ENCODE peak calls at places on chromosome 10, in seven cellular contexts. One of them, this sample, is unnamed.

GRCh38 chr10:123141791-123142700 is 5.9 kb upstream of the HMX2 start:
- DNase-seq in renal cortical epithelial cell: no peak
- DNase-seq in fibroblast of the aortic adventitia: no peak
- DNase-seq in heart right ventricle: no peak
- DNase-seq in HFFc6: no peak
- DNase-seq in NCI-H510A: no peak
- DNase-seq in NCI-H1417 treated with DMSO at 0.1 percent for 48 hours: no peak
- DNase-seq in this sample: no peak

GRCh38 chr10:125355657-125356056 is 195.3 kb upstream of the CTBP2 start:
- DNase-seq in renal cortical epithelial cell: no peak
- DNase-seq in fibroblast of the aortic adventitia: no peak
- DNase-seq in heart right ventricle: no peak
- DNase-seq in HFFc6: no peak
- DNase-seq in NCI-H510A: no peak
- DNase-seq in NCI-H1417 treated with DMSO at 0.1 percent for 48 hours: no peak
- DNase-seq in this sample: no peak

GRCh38 chr10:31769564-31769963 is 159.1 kb downstream of the ARHGAP12 start:
- DNase-seq in renal cortical epithelial cell: peak; percentile 21
- DNase-seq in fibroblast of the aortic adventitia: peak; percentile 77
- DNase-seq in heart right ventricle: no peak
- DNase-seq in HFFc6: peak; percentile 83
- DNase-seq in NCI-H510A: no peak
- DNase-seq in NCI-H1417 treated with DMSO at 0.1 percent for 48 hours: no peak
- DNase-seq in this sample: no peak

GRCh38 chr10:19572056-19572455 is 244.2 kb upstream of the PLXDC2 start:
- DNase-seq in renal cortical epithelial cell: no peak
- DNase-seq in fibroblast of the aortic adventitia: no peak
- DNase-seq in heart right ventricle: no peak
- DNase-seq in HFFc6: no peak
- DNase-seq in NCI-H510A: no peak
- DNase-seq in NCI-H1417 treated with DMSO at 0.1 percent for 48 hours: no peak
- DNase-seq in this sample: no peak

GRCh38 chr10:104096692-104097091 is 11.0 kb upstream of the COL17A1 start:
- DNase-seq in renal cortical epithelial cell: peak; percentile 92
- DNase-seq in fibroblast of the aortic adventitia: no peak
- DNase-seq in heart right ventricle: no peak
- DNase-seq in HFFc6: no peak
- DNase-seq in NCI-H510A: no peak
- DNase-seq in NCI-H1417 treated with DMSO at 0.1 percent for 48 hours: no peak
- DNase-seq in this sample: no peak

GRCh38 chr10:78894841-78895195 is 173.9 kb upstream of the ZMIZ1 start:
- DNase-seq in renal cortical epithelial cell: no peak
- DNase-seq in fibroblast of the aortic adventitia: no peak
- DNase-seq in heart right ventricle: no peak
- DNase-seq in HFFc6: no peak
- DNase-seq in NCI-H510A: peak; percentile 21
- DNase-seq in NCI-H1417 treated with DMSO at 0.1 percent for 48 hours: no peak
- DNase-seq in this sample: peak; percentile 70

GRCh38 chr10:47253651-47254375 is 46.2 kb upstream of the GDF10 start:
- DNase-seq in renal cortical epithelial cell: no peak
- DNase-seq in fibroblast of the aortic adventitia: peak; percentile 33
- DNase-seq in heart right ventricle: peak; percentile 69
- DNase-seq in HFFc6: no peak
- DNase-seq in NCI-H510A: no peak
- DNase-seq in NCI-H1417 treated with DMSO at 0.1 percent for 48 hours: no peak
- DNase-seq in this sample: peak; percentile 46

GRCh38 chr10:126638542-126638941 is 32.0 kb downstream of the C10orf90 start:
- DNase-seq in renal cortical epithelial cell: no peak
- DNase-seq in fibroblast of the aortic adventitia: no peak
- DNase-seq in heart right ventricle: no peak
- DNase-seq in HFFc6: no peak
- DNase-seq in NCI-H510A: no peak
- DNase-seq in NCI-H1417 treated with DMSO at 0.1 percent for 48 hours: no peak
- DNase-seq in this sample: no peak

GRCh38 chr10:77836299-77836820 is 90.2 kb downstream of the DLG5 start:
- DNase-seq in renal cortical epithelial cell: no peak
- DNase-seq in fibroblast of the aortic adventitia: no peak
- DNase-seq in heart right ventricle: peak; percentile 53
- DNase-seq in HFFc6: peak; percentile 67
- DNase-seq in NCI-H510A: peak; percentile 69
- DNase-seq in NCI-H1417 treated with DMSO at 0.1 percent for 48 hours: no peak
- DNase-seq in this sample: no peak

GRCh38 chr10:35758086-35758485 is 116.0 kb upstream of the FZD8 start:
- DNase-seq in renal cortical epithelial cell: no peak
- DNase-seq in fibroblast of the aortic adventitia: peak; percentile 89
- DNase-seq in heart right ventricle: peak; percentile 47
- DNase-seq in HFFc6: no peak
- DNase-seq in NCI-H510A: no peak
- DNase-seq in NCI-H1417 treated with DMSO at 0.1 percent for 48 hours: no peak
- DNase-seq in this sample: no peak

GRCh38 chr10:71268247-71268691 is 50.8 kb upstream of the SLC29A3 start:
- DNase-seq in renal cortical epithelial cell: no peak
- DNase-seq in fibroblast of the aortic adventitia: peak; percentile 67
- DNase-seq in heart right ventricle: no peak
- DNase-seq in HFFc6: peak; percentile 47
- DNase-seq in NCI-H510A: no peak
- DNase-seq in NCI-H1417 treated with DMSO at 0.1 percent for 48 hours: no peak
- DNase-seq in this sample: no peak

GRCh38 chr10:116691544-116692126 is 50.7 kb downstream of the HSPA12A start:
- DNase-seq in renal cortical epithelial cell: no peak
- DNase-seq in fibroblast of the aortic adventitia: no peak
- DNase-seq in heart right ventricle: no peak
- DNase-seq in HFFc6: no peak
- DNase-seq in NCI-H510A: no peak
- DNase-seq in NCI-H1417 treated with DMSO at 0.1 percent for 48 hours: no peak
- DNase-seq in this sample: no peak

GRCh38 chr10:123464428-123465323 is 201.5 kb upstream of the GPR26 start:
- DNase-seq in renal cortical epithelial cell: no peak
- DNase-seq in fibroblast of the aortic adventitia: no peak
- DNase-seq in heart right ventricle: no peak
- DNase-seq in HFFc6: no peak
- DNase-seq in NCI-H510A: no peak
- DNase-seq in NCI-H1417 treated with DMSO at 0.1 percent for 48 hours: no peak
- DNase-seq in this sample: no peak

GRCh38 chr10:90801608-90802007 is 56.2 kb downstream of the HTR7 start:
- DNase-seq in renal cortical epithelial cell: no peak
- DNase-seq in fibroblast of the aortic adventitia: no peak
- DNase-seq in heart right ventricle: no peak
- DNase-seq in HFFc6: no peak
- DNase-seq in NCI-H510A: no peak
- DNase-seq in NCI-H1417 treated with DMSO at 0.1 percent for 48 hours: no peak
- DNase-seq in this sample: no peak

GRCh38 chr10:8102708-8103401 is 48.4 kb downstream of the GATA3 start:
- DNase-seq in renal cortical epithelial cell: no peak
- DNase-seq in fibroblast of the aortic adventitia: no peak
- DNase-seq in heart right ventricle: no peak
- DNase-seq in HFFc6: no peak
- DNase-seq in NCI-H510A: no peak
- DNase-seq in NCI-H1417 treated with DMSO at 0.1 percent for 48 hours: no peak
- DNase-seq in this sample: no peak

GRCh38 chr10:71860243-71861029 is 9.4 kb upstream of the PSAP start:
- DNase-seq in renal cortical epithelial cell: peak; percentile 99
- DNase-seq in fibroblast of the aortic adventitia: peak; percentile 100
- DNase-seq in heart right ventricle: peak; percentile 89
- DNase-seq in HFFc6: peak; percentile 100
- DNase-seq in NCI-H510A: peak; percentile 33
- DNase-seq in NCI-H1417 treated with DMSO at 0.1 percent for 48 hours: no peak
- DNase-seq in this sample: no peak

GRCh38 chr10:6320320-6321010 is 117.7 kb downstream of the PFKFB3 start:
- DNase-seq in renal cortical epithelial cell: no peak
- DNase-seq in fibroblast of the aortic adventitia: no peak
- DNase-seq in heart right ventricle: no peak
- DNase-seq in HFFc6: no peak
- DNase-seq in NCI-H510A: no peak
- DNase-seq in NCI-H1417 treated with DMSO at 0.1 percent for 48 hours: no peak
- DNase-seq in this sample: no peak

GRCh38 chr10:77763453-77764430 is 126.1 kb upstream of the KCNMA1 start:
- DNase-seq in renal cortical epithelial cell: no peak
- DNase-seq in fibroblast of the aortic adventitia: no peak
- DNase-seq in heart right ventricle: peak; percentile 31
- DNase-seq in HFFc6: no peak
- DNase-seq in NCI-H510A: no peak
- DNase-seq in NCI-H1417 treated with DMSO at 0.1 percent for 48 hours: no peak
- DNase-seq in this sample: no peak

GRCh38 chr10:30007406-30007805 is 52.0 kb downstream of the JCAD start:
- DNase-seq in renal cortical epithelial cell: no peak
- DNase-seq in fibroblast of the aortic adventitia: no peak
- DNase-seq in heart right ventricle: no peak
- DNase-seq in HFFc6: no peak
- DNase-seq in NCI-H510A: no peak
- DNase-seq in NCI-H1417 treated with DMSO at 0.1 percent for 48 hours: no peak
- DNase-seq in this sample: no peak

GRCh38 chr10:32970910-32971309 is 12.9 kb upstream of the ITGB1 start:
- DNase-seq in renal cortical epithelial cell: peak; percentile 64
- DNase-seq in fibroblast of the aortic adventitia: no peak
- DNase-seq in heart right ventricle: no peak
- DNase-seq in HFFc6: no peak
- DNase-seq in NCI-H510A: no peak
- DNase-seq in NCI-H1417 treated with DMSO at 0.1 percent for 48 hours: no peak
- DNase-seq in this sample: no peak

GRCh38 chr10:73932625-73933112 is 21.7 kb downstream of the PLAU start:
- DNase-seq in renal cortical epithelial cell: no peak
- DNase-seq in fibroblast of the aortic adventitia: no peak
- DNase-seq in heart right ventricle: no peak
- DNase-seq in HFFc6: no peak
- DNase-seq in NCI-H510A: no peak
- DNase-seq in NCI-H1417 treated with DMSO at 0.1 percent for 48 hours: no peak
- DNase-seq in this sample: no peak

GRCh38 chr10:22252286-22252800 is 34.5 kb upstream of the EBLN1 start:
- DNase-seq in renal cortical epithelial cell: no peak
- DNase-seq in fibroblast of the aortic adventitia: peak; percentile 67
- DNase-seq in heart right ventricle: peak; percentile 65
- DNase-seq in HFFc6: no peak
- DNase-seq in NCI-H510A: peak; percentile 9
- DNase-seq in NCI-H1417 treated with DMSO at 0.1 percent for 48 hours: no peak
- DNase-seq in this sample: no peak

GRCh38 chr10:115049957-115050356 is 43.2 kb upstream of the ATRNL1 start:
- DNase-seq in renal cortical epithelial cell: peak; percentile 80
- DNase-seq in fibroblast of the aortic adventitia: peak; percentile 12
- DNase-seq in heart right ventricle: no peak
- DNase-seq in HFFc6: peak; percentile 9
- DNase-seq in NCI-H510A: no peak
- DNase-seq in NCI-H1417 treated with DMSO at 0.1 percent for 48 hours: no peak
- DNase-seq in this sample: no peak

GRCh38 chr10:6956562-6956961 is 376.5 kb upstream of the PRKCQ start:
- DNase-seq in renal cortical epithelial cell: no peak
- DNase-seq in fibroblast of the aortic adventitia: no peak
- DNase-seq in heart right ventricle: no peak
- DNase-seq in HFFc6: no peak
- DNase-seq in NCI-H510A: no peak
- DNase-seq in NCI-H1417 treated with DMSO at 0.1 percent for 48 hours: no peak
- DNase-seq in this sample: no peak

GRCh38 chr10:54749623-54750022 is 51.4 kb downstream of the PCDH15 start:
- DNase-seq in renal cortical epithelial cell: no peak
- DNase-seq in fibroblast of the aortic adventitia: no peak
- DNase-seq in heart right ventricle: no peak
- DNase-seq in HFFc6: no peak
- DNase-seq in NCI-H510A: no peak
- DNase-seq in NCI-H1417 treated with DMSO at 0.1 percent for 48 hours: no peak
- DNase-seq in this sample: no peak

GRCh38 chr10:61298194-61298593 is 155.0 kb downstream of the TMEM26 start:
- DNase-seq in renal cortical epithelial cell: no peak
- DNase-seq in fibroblast of the aortic adventitia: no peak
- DNase-seq in heart right ventricle: no peak
- DNase-seq in HFFc6: no peak
- DNase-seq in NCI-H510A: no peak
- DNase-seq in NCI-H1417 treated with DMSO at 0.1 percent for 48 hours: no peak
- DNase-seq in this sample: no peak

GRCh38 chr10:107430446-107430845 is 265.9 kb upstream of the SORCS1 start:
- DNase-seq in renal cortical epithelial cell: no peak
- DNase-seq in fibroblast of the aortic adventitia: no peak
- DNase-seq in heart right ventricle: no peak
- DNase-seq in HFFc6: no peak
- DNase-seq in NCI-H510A: no peak
- DNase-seq in NCI-H1417 treated with DMSO at 0.1 percent for 48 hours: no peak
- DNase-seq in this sample: no peak

GRCh38 chr10:105577865-105578607 is 936.9 kb downstream of the SORCS3 start:
- DNase-seq in renal cortical epithelial cell: no peak
- DNase-seq in fibroblast of the aortic adventitia: no peak
- DNase-seq in heart right ventricle: no peak
- DNase-seq in HFFc6: no peak
- DNase-seq in NCI-H510A: no peak
- DNase-seq in NCI-H1417 treated with DMSO at 0.1 percent for 48 hours: no peak
- DNase-seq in this sample: no peak

GRCh38 chr10:110303681-110304080 is 1.0 kb downstream of the SMNDC1 start:
- DNase-seq in renal cortical epithelial cell: no peak
- DNase-seq in fibroblast of the aortic adventitia: peak; percentile 5
- DNase-seq in heart right ventricle: no peak
- DNase-seq in HFFc6: no peak
- DNase-seq in NCI-H510A: no peak
- DNase-seq in NCI-H1417 treated with DMSO at 0.1 percent for 48 hours: no peak
- DNase-seq in this sample: no peak

GRCh38 chr10:72308320-72308987 is 34.7 kb downstream of the DDIT4 start:
- DNase-seq in renal cortical epithelial cell: peak; percentile 92
- DNase-seq in fibroblast of the aortic adventitia: peak; percentile 97
- DNase-seq in heart right ventricle: peak; percentile 67
- DNase-seq in HFFc6: peak; percentile 71
- DNase-seq in NCI-H510A: no peak
- DNase-seq in NCI-H1417 treated with DMSO at 0.1 percent for 48 hours: no peak
- DNase-seq in this sample: no peak

GRCh38 chr10:58994226-58995057 is 182.0 kb upstream of the PHYHIPL start:
- DNase-seq in renal cortical epithelial cell: peak; percentile 39
- DNase-seq in fibroblast of the aortic adventitia: no peak
- DNase-seq in heart right ventricle: no peak
- DNase-seq in HFFc6: no peak
- DNase-seq in NCI-H510A: no peak
- DNase-seq in NCI-H1417 treated with DMSO at 0.1 percent for 48 hours: no peak
- DNase-seq in this sample: no peak

GRCh38 chr10:43202224-43202656 is 64.0 kb downstream of the CSGALNACT2 start:
- DNase-seq in renal cortical epithelial cell: no peak
- DNase-seq in fibroblast of the aortic adventitia: no peak
- DNase-seq in heart right ventricle: no peak
- DNase-seq in HFFc6: no peak
- DNase-seq in NCI-H510A: no peak
- DNase-seq in NCI-H1417 treated with DMSO at 0.1 percent for 48 hours: no peak
- DNase-seq in this sample: no peak

GRCh38 chr10:80409121-80409520 is 770 bp downstream of the PRXL2A start:
- DNase-seq in renal cortical epithelial cell: no peak
- DNase-seq in fibroblast of the aortic adventitia: no peak
- DNase-seq in heart right ventricle: no peak
- DNase-seq in HFFc6: no peak
- DNase-seq in NCI-H510A: no peak
- DNase-seq in NCI-H1417 treated with DMSO at 0.1 percent for 48 hours: no peak
- DNase-seq in this sample: no peak

GRCh38 chr10:71213127-71213616 is 802 bp downstream of the UNC5B start:
- DNase-seq in renal cortical epithelial cell: peak; percentile 63
- DNase-seq in fibroblast of the aortic adventitia: peak; percentile 78
- DNase-seq in heart right ventricle: peak; percentile 50
- DNase-seq in HFFc6: peak; percentile 65
- DNase-seq in NCI-H510A: peak; percentile 86
- DNase-seq in NCI-H1417 treated with DMSO at 0.1 percent for 48 hours: peak; percentile 25
- DNase-seq in this sample: no peak

GRCh38 chr10:46097576-46098317 is 51.7 kb upstream of the MSMB start:
- DNase-seq in renal cortical epithelial cell: no peak
- DNase-seq in fibroblast of the aortic adventitia: no peak
- DNase-seq in heart right ventricle: no peak
- DNase-seq in HFFc6: no peak
- DNase-seq in NCI-H510A: no peak
- DNase-seq in NCI-H1417 treated with DMSO at 0.1 percent for 48 hours: no peak
- DNase-seq in this sample: peak; percentile 93

GRCh38 chr10:110010076-110011069 is 2.6 kb downstream of the ADD3 start:
- DNase-seq in renal cortical epithelial cell: no peak
- DNase-seq in fibroblast of the aortic adventitia: no peak
- DNase-seq in heart right ventricle: no peak
- DNase-seq in HFFc6: no peak
- DNase-seq in NCI-H510A: no peak
- DNase-seq in NCI-H1417 treated with DMSO at 0.1 percent for 48 hours: no peak
- DNase-seq in this sample: no peak

GRCh38 chr10:14653271-14654161 is 121.2 kb downstream of the FAM107B start:
- DNase-seq in renal cortical epithelial cell: peak; percentile 98
- DNase-seq in fibroblast of the aortic adventitia: peak; percentile 85
- DNase-seq in heart right ventricle: no peak
- DNase-seq in HFFc6: peak; percentile 83
- DNase-seq in NCI-H510A: no peak
- DNase-seq in NCI-H1417 treated with DMSO at 0.1 percent for 48 hours: no peak
- DNase-seq in this sample: peak; percentile 49